ENCODE peak calls at places on chromosome 3, in four cellular contexts. A is Right ventricle myocardium superior, D is progenitor cell of endocrine pancreas, F is coronary artery. K is an unnamed sample.

GRCh38 chr3:45153658-45154437 is 7.7 kb upstream of the CDCP1 start:
- DNase-seq in A (no peak), D (no peak), F (no peak), K (no peak)

GRCh38 chr3:14064910-14065309 is 59.8 kb downstream of the CHCHD4 start:
- DNase-seq in A (no peak), D (no peak), F (no peak), K (no peak)

GRCh38 chr3:11820540-11821041 is 26.1 kb downstream of the TAMM41 start:
- DNase-seq in A (no peak), D (no peak), F (no peak), K (peak)

GRCh38 chr3:190807719-190808375 is 54.6 kb downstream of the GMNC start:
- DNase-seq in A (peak), D (no peak), F (no peak), K (no peak)

GRCh38 chr3:183192650-183193300 is 30.2 kb upstream of the LAMP3 start:
- DNase-seq in A (no peak), D (no peak), F (no peak), K (no peak)

GRCh38 chr3:169774186-169774585 is 990 bp downstream of the MYNN start:
- DNase-seq in A (no peak), D (no peak), F (no peak), K (no peak)

GRCh38 chr3:171251842-171252241 is 208.4 kb downstream of the TNIK start:
- DNase-seq in A (no peak), D (no peak), F (no peak), K (no peak)

GRCh38 chr3:45917146-45917885 is 25.9 kb upstream of the CXCR6 start:
- DNase-seq in A (no peak), D (no peak), F (no peak), K (no peak)

GRCh38 chr3:59056706-59057105 is 6.9 kb upstream of the CFAP20DC start:
- DNase-seq in A (no peak), D (no peak), F (no peak), K (no peak)

GRCh38 chr3:53114412-53115074 is 15.7 kb downstream of the RFT1 start:
- DNase-seq in A (no peak), D (no peak), F (no peak), K (no peak)

GRCh38 chr3:96813820-96814580 is 394 bp upstream of the EPHA6 start:
- DNase-seq in A (peak), D (peak), F (no peak), K (no peak)

GRCh38 chr3:3665961-3666640 is 133.1 kb upstream of the LRRN1 start:
- DNase-seq in A (peak), D (no peak), F (no peak), K (no peak)

GRCh38 chr3:114469070-114469469 is 175.2 kb downstream of the TIGIT start:
- DNase-seq in A (no peak), D (no peak), F (no peak), K (no peak)

GRCh38 chr3:120983841-120984240 is 75.8 kb downstream of the STXBP5L start:
- DNase-seq in A (no peak), D (no peak), F (no peak), K (no peak)

GRCh38 chr3:179035232-179035631 is 36.4 kb downstream of the ZMAT3 start:
- DNase-seq in A (no peak), D (no peak), F (no peak), K (no peak)

GRCh38 chr3:128070898-128071591 is 18.8 kb downstream of the SEC61A1 start:
- DNase-seq in A (no peak), D (no peak), F (no peak), K (no peak)

GRCh38 chr3:17747184-17747889 is 4.9 kb upstream of the TBC1D5 start:
- DNase-seq in A (no peak), D (no peak), F (no peak), K (no peak)

GRCh38 chr3:45596290-45596791 is 1.8 kb downstream of the LIMD1 start:
- DNase-seq in A (no peak), D (no peak), F (no peak), K (no peak)

GRCh38 chr3:115248274-115248673 is 101.2 kb upstream of the ZBTB20 start:
- DNase-seq in A (no peak), D (no peak), F (no peak), K (no peak)

GRCh38 chr3:126197854-126198584 is 17.6 kb upstream of the ALDH1L1 start:
- DNase-seq in A (peak), D (no peak), F (peak), K (no peak)

GRCh38 chr3:98343647-98344507 is 9.8 kb upstream of the OR5K4 start:
- DNase-seq in A (no peak), D (no peak), F (no peak), K (no peak)

GRCh38 chr3:114307222-114307840 is 13.5 kb downstream of the TIGIT start:
- DNase-seq in A (no peak), D (no peak), F (no peak), K (no peak)

GRCh38 chr3:124845406-124845805 is 41.8 kb downstream of the ITGB5 start:
- DNase-seq in A (no peak), D (no peak), F (no peak), K (no peak)

GRCh38 chr3:9690451-9691450 is 12.9 kb upstream of the CPNE9 start:
- DNase-seq in A (no peak), D (no peak), F (no peak), K (no peak)

GRCh38 chr3:137191133-137191923 is 233.5 kb downstream of the IL20RB start:
- DNase-seq in A (no peak), D (no peak), F (no peak), K (no peak)